ENCODE peak calls at places on chromosomes 5 and 9, in six cellular contexts. One of them, this sample, is unnamed.

GRCh38 chr9:38687389-38687842 is 32.5 kb downstream of the FAM240B start:
- DNase-seq in RWPE2: no peak
- DNase-seq in choroid plexus epithelial cell: peak; percentile 67
- DNase-seq in head of caudate nucleus: no peak
- DNase-seq in RPMI7951: no peak
- DNase-seq in SW480: peak; percentile 88
- DNase-seq in this sample: peak; percentile 41

GRCh38 chr5:79560774-79561524 is 47.0 kb upstream of the HOMER1 start:
- DNase-seq in RWPE2: no peak
- DNase-seq in choroid plexus epithelial cell: peak; percentile 27
- DNase-seq in head of caudate nucleus: no peak
- DNase-seq in RPMI7951: peak; percentile 37
- DNase-seq in SW480: no peak
- DNase-seq in this sample: no peak

GRCh38 chr9:93193373-93193725 is 9.4 kb downstream of the WNK2 start:
- DNase-seq in RWPE2: no peak
- DNase-seq in choroid plexus epithelial cell: no peak
- DNase-seq in head of caudate nucleus: no peak
- DNase-seq in RPMI7951: no peak
- DNase-seq in SW480: no peak
- DNase-seq in this sample: no peak

GRCh38 chr5:135304352-135305221 is 94.4 kb downstream of the MACROH2A1 start:
- DNase-seq in RWPE2: no peak
- DNase-seq in choroid plexus epithelial cell: peak; percentile 60
- DNase-seq in head of caudate nucleus: no peak
- DNase-seq in RPMI7951: peak; percentile 22
- DNase-seq in SW480: peak; percentile 37
- DNase-seq in this sample: no peak

GRCh38 chr9:73577867-73578266 is 426.2 kb downstream of the ANXA1 start:
- DNase-seq in RWPE2: no peak
- DNase-seq in choroid plexus epithelial cell: peak; percentile 85
- DNase-seq in head of caudate nucleus: no peak
- DNase-seq in RPMI7951: peak; percentile 0
- DNase-seq in SW480: no peak
- DNase-seq in this sample: peak; percentile 3

GRCh38 chr5:173785866-173786265 is 102.3 kb upstream of the CPEB4 start:
- DNase-seq in RWPE2: peak; percentile 9
- DNase-seq in choroid plexus epithelial cell: no peak
- DNase-seq in head of caudate nucleus: no peak
- DNase-seq in RPMI7951: no peak
- DNase-seq in SW480: no peak
- DNase-seq in this sample: no peak

GRCh38 chr9:14652729-14653377 is 40.4 kb downstream of the ZDHHC21 start:
- DNase-seq in RWPE2: no peak
- DNase-seq in choroid plexus epithelial cell: peak; percentile 74
- DNase-seq in head of caudate nucleus: no peak
- DNase-seq in RPMI7951: peak; percentile 10
- DNase-seq in SW480: peak; percentile 36
- DNase-seq in this sample: peak; percentile 22

GRCh38 chr5:170606939-170607338 is 103.1 kb downstream of the KCNIP1 start:
- DNase-seq in RWPE2: no peak
- DNase-seq in choroid plexus epithelial cell: no peak
- DNase-seq in head of caudate nucleus: no peak
- DNase-seq in RPMI7951: no peak
- DNase-seq in SW480: no peak
- DNase-seq in this sample: no peak

GRCh38 chr5:96391921-96392320 is 41.1 kb downstream of the PCSK1 start:
- DNase-seq in RWPE2: no peak
- DNase-seq in choroid plexus epithelial cell: peak; percentile 11
- DNase-seq in head of caudate nucleus: no peak
- DNase-seq in RPMI7951: no peak
- DNase-seq in SW480: no peak
- DNase-seq in this sample: no peak

GRCh38 chr9:121871431-121872025 is 220.1 kb downstream of the DAB2IP start:
- DNase-seq in RWPE2: no peak
- DNase-seq in choroid plexus epithelial cell: no peak
- DNase-seq in head of caudate nucleus: no peak
- DNase-seq in RPMI7951: peak; percentile 52
- DNase-seq in SW480: no peak
- DNase-seq in this sample: no peak

GRCh38 chr9:13587581-13587980 is 308.1 kb upstream of the MPDZ start:
- DNase-seq in RWPE2: no peak
- DNase-seq in choroid plexus epithelial cell: no peak
- DNase-seq in head of caudate nucleus: peak; percentile 23
- DNase-seq in RPMI7951: no peak
- DNase-seq in SW480: no peak
- DNase-seq in this sample: peak; percentile 34

GRCh38 chr5:28648108-28648507 is 1609.7 kb upstream of the CDH9 start:
- DNase-seq in RWPE2: no peak
- DNase-seq in choroid plexus epithelial cell: peak; percentile 39
- DNase-seq in head of caudate nucleus: no peak
- DNase-seq in RPMI7951: peak; percentile 2
- DNase-seq in SW480: peak; percentile 5
- DNase-seq in this sample: no peak

GRCh38 chr9:136016882-136017812 is 56.0 kb upstream of the UBAC1 start:
- DNase-seq in RWPE2: no peak
- DNase-seq in choroid plexus epithelial cell: no peak
- DNase-seq in head of caudate nucleus: no peak
- DNase-seq in RPMI7951: no peak
- DNase-seq in SW480: no peak
- DNase-seq in this sample: no peak

GRCh38 chr9:69785757-69786156 is 25.9 kb upstream of the PTAR1 start:
- DNase-seq in RWPE2: no peak
- DNase-seq in choroid plexus epithelial cell: peak; percentile 49
- DNase-seq in head of caudate nucleus: no peak
- DNase-seq in RPMI7951: peak; percentile 28
- DNase-seq in SW480: peak; percentile 14
- DNase-seq in this sample: no peak

GRCh38 chr5:98468188-98468869 is 305.1 kb upstream of the RGMB start:
- DNase-seq in RWPE2: no peak
- DNase-seq in choroid plexus epithelial cell: peak; percentile 90
- DNase-seq in head of caudate nucleus: no peak
- DNase-seq in RPMI7951: peak; percentile 77
- DNase-seq in SW480: peak; percentile 13
- DNase-seq in this sample: no peak

GRCh38 chr5:159903134-159903533 is 13.1 kb upstream of the ADRA1B start:
- DNase-seq in RWPE2: no peak
- DNase-seq in choroid plexus epithelial cell: no peak
- DNase-seq in head of caudate nucleus: no peak
- DNase-seq in RPMI7951: peak; percentile 15
- DNase-seq in SW480: peak; percentile 39
- DNase-seq in this sample: no peak

GRCh38 chr9:3646226-3646625 is 120.4 kb upstream of the RFX3 start:
- DNase-seq in RWPE2: no peak
- DNase-seq in choroid plexus epithelial cell: no peak
- DNase-seq in head of caudate nucleus: no peak
- DNase-seq in RPMI7951: no peak
- DNase-seq in SW480: no peak
- DNase-seq in this sample: peak; percentile 11

GRCh38 chr5:136141561-136141960 is 8.9 kb downstream of the SMAD5 start:
- DNase-seq in RWPE2: no peak
- DNase-seq in choroid plexus epithelial cell: no peak
- DNase-seq in head of caudate nucleus: no peak
- DNase-seq in RPMI7951: no peak
- DNase-seq in SW480: no peak
- DNase-seq in this sample: no peak

GRCh38 chr5:176994460-176995121 is 12.0 kb downstream of the UIMC1 start:
- DNase-seq in RWPE2: no peak
- DNase-seq in choroid plexus epithelial cell: peak; percentile 89
- DNase-seq in head of caudate nucleus: no peak
- DNase-seq in RPMI7951: no peak
- DNase-seq in SW480: no peak
- DNase-seq in this sample: no peak

GRCh38 chr5:72178910-72179815 is 71.9 kb downstream of the MAP1B start:
- DNase-seq in RWPE2: peak; percentile 85
- DNase-seq in choroid plexus epithelial cell: peak; percentile 92
- DNase-seq in head of caudate nucleus: peak; percentile 59
- DNase-seq in RPMI7951: peak; percentile 92
- DNase-seq in SW480: peak; percentile 46
- DNase-seq in this sample: peak; percentile 74

GRCh38 chr5:116671211-116671736 is 96.7 kb upstream of the SEMA6A start:
- DNase-seq in RWPE2: no peak
- DNase-seq in choroid plexus epithelial cell: no peak
- DNase-seq in head of caudate nucleus: no peak
- DNase-seq in RPMI7951: no peak
- DNase-seq in SW480: peak; percentile 13
- DNase-seq in this sample: peak; percentile 16

GRCh38 chr5:72300590-72301339 is 19.3 kb downstream of the MRPS27 start:
- DNase-seq in RWPE2: no peak
- DNase-seq in choroid plexus epithelial cell: no peak
- DNase-seq in head of caudate nucleus: no peak
- DNase-seq in RPMI7951: peak; percentile 3
- DNase-seq in SW480: no peak
- DNase-seq in this sample: no peak

GRCh38 chr5:129367883-129368282 is 92.2 kb upstream of the ADAMTS19 start:
- DNase-seq in RWPE2: no peak
- DNase-seq in choroid plexus epithelial cell: peak; percentile 18
- DNase-seq in head of caudate nucleus: no peak
- DNase-seq in RPMI7951: no peak
- DNase-seq in SW480: no peak
- DNase-seq in this sample: no peak

GRCh38 chr5:135977375-135977928 is 22.7 kb upstream of the LECT2 start:
- DNase-seq in RWPE2: no peak
- DNase-seq in choroid plexus epithelial cell: peak; percentile 38
- DNase-seq in head of caudate nucleus: peak; percentile 63
- DNase-seq in RPMI7951: peak; percentile 80
- DNase-seq in SW480: no peak
- DNase-seq in this sample: peak; percentile 8

GRCh38 chr9:114098660-114099522 is at the start of gene KIF12:
- DNase-seq in RWPE2: no peak
- DNase-seq in choroid plexus epithelial cell: no peak
- DNase-seq in head of caudate nucleus: no peak
- DNase-seq in RPMI7951: peak; percentile 26
- DNase-seq in SW480: peak; percentile 59
- DNase-seq in this sample: no peak

GRCh38 chr9:129637673-129638439 is 4.1 kb downstream of the ASB6 start:
- DNase-seq in RWPE2: no peak
- DNase-seq in choroid plexus epithelial cell: no peak
- DNase-seq in head of caudate nucleus: no peak
- DNase-seq in RPMI7951: no peak
- DNase-seq in SW480: no peak
- DNase-seq in this sample: no peak

GRCh38 chr5:149667084-149667826 is 62.9 kb upstream of the PPARGC1B start:
- DNase-seq in RWPE2: no peak
- DNase-seq in choroid plexus epithelial cell: peak; percentile 51
- DNase-seq in head of caudate nucleus: no peak
- DNase-seq in RPMI7951: peak; percentile 19
- DNase-seq in SW480: peak; percentile 41
- DNase-seq in this sample: no peak

GRCh38 chr5:160545832-160546231 is 124.2 kb downstream of the PTTG1 start:
- DNase-seq in RWPE2: no peak
- DNase-seq in choroid plexus epithelial cell: no peak
- DNase-seq in head of caudate nucleus: no peak
- DNase-seq in RPMI7951: no peak
- DNase-seq in SW480: no peak
- DNase-seq in this sample: no peak

This sample was measured in midbrain.